ENCODE peak calls at places on chromosomes 13 and 19, in nine cellular contexts. W is tibial nerve, C is B cell, Z is progenitor cell of endocrine pancreas, V is GM12865, E is GM23338, X is omental fat pad, T is esophagus squamous epithelium, O is cardiac fibroblast. D is an unnamed sample.

GRCh38 chr13:87696458-87696857 is 25.3 kb downstream of the SLITRK5 start:
- DNase-seq in W (no peak), C (no peak), Z (no peak), V (no peak), E (no peak), X (no peak), T (no peak), O (no peak), D (no peak)

GRCh38 chr19:13946414-13946813 is 5.9 kb upstream of the DCAF15 start:
- DNase-seq in W (no peak), C (no peak), Z (no peak), V (no peak), E (no peak), X (no peak), T (no peak), O (no peak), D (no peak)

GRCh38 chr13:96822900-96823299 is 171.4 kb downstream of the OXGR1 start:
- DNase-seq in W (no peak), C (no peak), Z (no peak), V (peak), E (peak), X (no peak), T (no peak), O (peak), D (no peak)

GRCh38 chr13:97946951-97947588 is 6.4 kb upstream of the IPO5 start:
- DNase-seq in W (no peak), C (no peak), Z (no peak), V (no peak), E (no peak), X (no peak), T (no peak), O (peak), D (no peak)

GRCh38 chr13:20431687-20432384 is 93.8 kb downstream of the CRYL1 start:
- DNase-seq in W (no peak), C (no peak), Z (no peak), V (no peak), E (no peak), X (no peak), T (no peak), O (no peak), D (no peak)

GRCh38 chr19:51372649-51373504 is at the start of gene NKG7:
- DNase-seq in W (no peak), C (no peak), Z (no peak), V (peak), E (no peak), X (no peak), T (no peak), O (no peak), D (peak)

GRCh38 chr19:34253711-34254551 is 423 bp upstream of the GARRE1 start:
- DNase-seq in W (peak), C (no peak), Z (peak), V (peak), E (peak), X (peak), T (peak), O (no peak), D (no peak)

GRCh38 chr13:92187378-92187989 is 789.1 kb downstream of the GPC5 start:
- DNase-seq in W (peak), C (peak), Z (no peak), V (peak), E (peak), X (no peak), T (no peak), O (peak), D (peak)

GRCh38 chr13:110617326-110618072 is 2.2 kb downstream of the NAXD start:
- DNase-seq in W (peak), C (no peak), Z (no peak), V (no peak), E (peak), X (no peak), T (no peak), O (peak), D (no peak)

GRCh38 chr13:38395505-38395803 is 45.8 kb downstream of the UFM1 start:
- DNase-seq in W (no peak), C (no peak), Z (no peak), V (no peak), E (no peak), X (no peak), T (no peak), O (no peak), D (no peak)

GRCh38 chr13:81795710-81796109 is 1454.8 kb upstream of the SPRY2 start:
- DNase-seq in W (no peak), C (no peak), Z (no peak), V (no peak), E (no peak), X (no peak), T (no peak), O (no peak), D (peak)

GRCh38 chr13:58953638-58954037 is 1210.1 kb downstream of the DIAPH3 start:
- DNase-seq in W (no peak), C (no peak), Z (no peak), V (peak), E (no peak), X (no peak), T (no peak), O (no peak), D (peak)

GRCh38 chr19:46659151-46660007 is 1.6 kb downstream of the DACT3 start:
- DNase-seq in W (peak), C (peak), Z (no peak), V (no peak), E (peak), X (no peak), T (no peak), O (no peak), D (peak)

GRCh38 chr19:45154064-45154827 is 6.5 kb downstream of the NKPD1 start:
- DNase-seq in W (no peak), C (no peak), Z (no peak), V (no peak), E (no peak), X (no peak), T (no peak), O (peak), D (peak)

GRCh38 chr13:95349267-95349666 is 48.0 kb upstream of the ABCC4 start:
- DNase-seq in W (no peak), C (no peak), Z (no peak), V (no peak), E (no peak), X (no peak), T (no peak), O (peak), D (no peak)

GRCh38 chr13:46386996-46387851 is at the start of gene RUBCNL:
- DNase-seq in W (no peak), C (peak), Z (peak), V (peak), E (peak), X (no peak), T (no peak), O (peak), D (peak)

GRCh38 chr19:6738726-6739389 is 622 bp upstream of the TRIP10 start:
- DNase-seq in W (no peak), C (peak), Z (no peak), V (peak), E (peak), X (no peak), T (no peak), O (peak), D (no peak)

DNA sequence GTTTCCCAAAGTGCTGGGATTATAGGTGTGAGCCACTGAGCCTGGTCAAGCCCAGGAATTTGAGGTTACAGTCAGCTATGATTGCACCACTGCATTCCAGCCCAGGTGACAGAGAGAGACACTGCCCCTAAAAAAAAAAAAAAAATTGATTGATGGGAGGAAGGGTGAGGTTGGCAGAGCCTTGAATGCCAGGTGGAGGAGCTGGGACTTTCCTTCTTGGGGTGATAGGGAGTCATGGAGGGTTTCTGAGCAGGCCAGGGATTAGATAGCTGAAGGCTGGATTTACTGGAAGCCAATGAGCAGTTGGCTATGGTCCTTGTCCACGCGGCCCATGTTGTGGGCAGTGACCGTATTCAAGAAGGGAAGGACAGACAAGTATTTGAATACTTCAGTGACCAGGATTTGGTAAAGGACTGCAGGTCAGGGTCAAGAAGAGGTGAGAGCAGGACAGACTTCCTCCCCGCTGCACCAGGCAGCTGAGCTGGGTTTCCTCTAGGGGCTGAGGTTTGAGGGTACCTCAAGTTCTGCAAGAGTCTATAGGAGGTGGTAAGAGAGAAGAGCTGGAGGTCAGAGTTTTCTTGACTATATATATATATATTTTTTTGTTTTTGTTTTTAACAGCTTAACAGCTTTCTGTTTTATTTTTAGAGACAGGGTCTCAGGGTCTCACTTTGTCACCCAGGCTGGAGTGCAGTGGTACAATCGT is 6.9 kb upstream of the ICAM4 start:
- DNase-seq in W (no peak), C (no peak), Z (no peak), V (no peak), E (no peak), X (no peak), T (no peak), O (no peak), D (no peak)
- TF ChIP-seq CTCF in W (no peak), C (no peak), Z (no peak), V (no peak), E (no peak), X (no peak), T (no peak), O (no peak), D (no peak)

GRCh38 chr13:106481919-106482318 is 53.5 kb downstream of the EFNB2 start:
- DNase-seq in W (no peak), C (no peak), Z (no peak), V (no peak), E (no peak), X (no peak), T (no peak), O (no peak), D (no peak)
- TF ChIP-seq CTCF in W (no peak), C (no peak), Z (no peak), V (no peak), E (no peak), X (no peak), T (no peak), O (no peak), D (no peak)

GRCh38 chr13:113748101-113748861 is 10.7 kb upstream of the TMEM255B start:
- DNase-seq in W (no peak), C (no peak), Z (no peak), V (no peak), E (no peak), X (no peak), T (no peak), O (no peak), D (no peak)
- TF ChIP-seq CTCF in W (no peak), C (no peak), Z (no peak), V (no peak), E (no peak), X (no peak), T (no peak), O (no peak), D (no peak)

GRCh38 chr19:48203227-48203793 is 32.8 kb downstream of the ZSWIM9 start:
- DNase-seq in W (no peak), C (no peak), Z (no peak), V (peak), E (no peak), X (no peak), T (no peak), O (no peak), D (no peak)

GRCh38 chr19:48206402-48207093 is 36.1 kb downstream of the ZSWIM9 start:
- DNase-seq in W (no peak), C (no peak), Z (no peak), V (no peak), E (no peak), X (no peak), T (no peak), O (no peak), D (no peak)

GRCh38 chr19:48210005-48210404 is 39.5 kb downstream of the ZSWIM9 start:
- DNase-seq in W (no peak), C (no peak), Z (no peak), V (no peak), E (no peak), X (no peak), T (no peak), O (no peak), D (no peak)

GRCh38 chr19:48203794-48204628 is 33.5 kb downstream of the ZSWIM9 start:
- DNase-seq in W (peak), C (peak), Z (peak), V (peak), E (peak), X (peak), T (peak), O (peak), D (peak)
- TF ChIP-seq CTCF in W (no peak), C (no peak), Z (no peak), V (no peak), E (no peak), X (no peak), T (no peak), O (no peak), D (no peak)

GRCh38 chr19:10870955-10871603 is at the start of gene CARM1:
- DNase-seq in W (peak), C (peak), Z (peak), V (peak), E (peak), X (peak), T (peak), O (peak), D (peak)

GRCh38 chr19:10866495-10866894 is 4.9 kb upstream of the CARM1 start:
- DNase-seq in W (no peak), C (no peak), Z (no peak), V (no peak), E (no peak), X (no peak), T (no peak), O (no peak), D (no peak)

GRCh38 chr19:10870501-10870954 is 825 bp upstream of the CARM1 start:
- DNase-seq in W (no peak), C (no peak), Z (no peak), V (no peak), E (peak), X (no peak), T (no peak), O (no peak), D (no peak)

GRCh38 chr19:10871711-10872550 is 578 bp downstream of the CARM1 start:
- DNase-seq in W (no peak), C (peak), Z (peak), V (peak), E (peak), X (no peak), T (no peak), O (no peak), D (peak)

DNA sequence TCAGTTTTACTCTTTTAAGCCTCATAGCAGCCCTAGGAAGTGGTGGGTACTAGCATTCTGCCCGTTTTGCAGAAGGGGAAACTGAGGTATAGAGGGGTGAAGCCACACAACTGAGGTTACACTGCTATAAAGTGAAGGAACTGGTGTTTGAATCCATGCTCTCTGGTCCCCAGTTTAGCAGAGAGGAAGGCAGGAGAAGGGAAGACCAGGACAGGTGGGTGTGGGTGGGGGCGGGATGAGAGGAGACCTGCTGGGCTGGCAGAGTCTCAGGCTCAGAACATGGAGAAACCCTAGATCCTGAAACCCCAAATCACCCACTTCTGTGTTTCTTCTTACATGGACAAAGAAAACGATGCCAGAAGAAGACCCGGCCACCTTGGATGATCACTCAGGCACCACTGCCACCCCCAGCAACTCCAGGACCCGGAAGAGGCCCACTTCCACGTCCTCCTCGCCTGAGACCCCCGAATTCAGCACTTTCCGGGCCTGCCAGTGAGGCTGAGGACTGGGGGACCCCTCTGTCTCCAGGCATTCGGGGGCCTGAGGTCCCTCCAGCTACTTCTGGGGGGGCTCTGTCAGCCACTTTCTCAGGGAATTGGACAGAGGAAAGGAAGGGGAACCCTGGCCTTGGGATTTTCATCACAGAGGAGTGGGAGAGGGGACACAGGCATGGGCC is 2.3 kb upstream of the CARM1 start:
- DNase-seq in W (no peak), C (no peak), Z (no peak), V (no peak), E (no peak), X (no peak), T (no peak), O (no peak), D (no peak)
- TF ChIP-seq CTCF in W (no peak), C (no peak), Z (no peak), V (no peak), E (no peak), X (no peak), T (no peak), O (no peak), D (no peak)

GRCh38 chr13:33931397-33931987 is 113.5 kb downstream of the RFC3 start:
- DNase-seq in W (peak), C (no peak), Z (peak), V (peak), E (peak), X (no peak), T (no peak), O (peak), D (peak)
- TF ChIP-seq CTCF in W (peak), C (peak), Z (peak), V (peak), E (peak), X (no peak), T (peak), O (peak), D (peak)